ENCODE peak calls at places on chromosomes 12 and 14, in seven cellular contexts. O is GDM1, E is AG09309, K is HFF-Myc, Z is ovary, F is progenitor cell of endocrine pancreas, D is midbrain. U is an unnamed sample.

GRCh38 chr14:49594347-49595089 is 4.2 kb upstream of the LRR1 start:
- DNase-seq in O (peak; percentile 63), E (no peak), K (peak; percentile 59), Z (no peak), F (no peak), D (peak; percentile 31), U (no peak)

GRCh38 chr14:23538785-23539184 is 12.8 kb downstream of the ZFHX2 start:
- DNase-seq in O (no peak), E (no peak), K (no peak), Z (no peak), F (no peak), D (peak; percentile 22), U (peak; percentile 80)

GRCh38 chr12:85489194-85489593 is 209.2 kb downstream of the ALX1 start:
- DNase-seq in O (no peak), E (no peak), K (no peak), Z (no peak), F (no peak), D (no peak), U (peak; percentile 98)

GRCh38 chr12:51222461-51222860 is 4.6 kb upstream of the POU6F1 start:
- DNase-seq in O (no peak), E (no peak), K (no peak), Z (no peak), F (no peak), D (no peak), U (peak; percentile 79)

GRCh38 chr12:132168311-132169031 is 24.2 kb downstream of the NOC4L start:
- DNase-seq in O (no peak), E (no peak), K (no peak), Z (no peak), F (no peak), D (no peak), U (no peak)

GRCh38 chr12:119883234-119883633 is 6.1 kb upstream of the CIT start:
- DNase-seq in O (no peak), E (no peak), K (no peak), Z (no peak), F (no peak), D (no peak), U (no peak)

GRCh38 chr12:60487284-60487683 is 891.5 kb downstream of the SLC16A7 start:
- DNase-seq in O (no peak), E (no peak), K (no peak), Z (no peak), F (no peak), D (no peak), U (no peak)

GRCh38 chr12:127619869-127620769 is 646.9 kb upstream of the TMEM132C start:
- DNase-seq in O (no peak), E (no peak), K (no peak), Z (no peak), F (no peak), D (no peak), U (peak; percentile 67)

GRCh38 chr12:50314629-50315312 is 31.5 kb upstream of the LIMA1 start:
- DNase-seq in O (no peak), E (no peak), K (peak; percentile 48), Z (no peak), F (no peak), D (no peak), U (peak; percentile 53)

GRCh38 chr12:123900898-123901376 is 71.7 kb downstream of the CCDC92 start:
- DNase-seq in O (peak; percentile 41), E (no peak), K (no peak), Z (no peak), F (no peak), D (no peak), U (peak; percentile 25)

GRCh38 chr14:68510951-68511726 is 281.7 kb downstream of the ZFP36L1 start:
- DNase-seq in O (no peak), E (no peak), K (no peak), Z (no peak), F (no peak), D (no peak), U (no peak)

GRCh38 chr12:130703733-130704375 is 12.2 kb downstream of the RIMBP2 start:
- DNase-seq in O (no peak), E (no peak), K (no peak), Z (no peak), F (no peak), D (no peak), U (no peak)

GRCh38 chr12:102350070-102350469 is 130.3 kb downstream of the IGF1 start:
- DNase-seq in O (no peak), E (no peak), K (no peak), Z (no peak), F (no peak), D (no peak), U (peak; percentile 44)

GRCh38 chr12:76025601-76026575 is 5.7 kb downstream of the PHLDA1 start:
- DNase-seq in O (no peak), E (no peak), K (no peak), Z (no peak), F (no peak), D (no peak), U (peak; percentile 56)

GRCh38 chr14:100294213-100294962 is 11.9 kb downstream of the SLC25A29 start:
- DNase-seq in O (no peak), E (no peak), K (no peak), Z (peak; percentile 20), F (no peak), D (no peak), U (no peak)

GRCh38 chr14:64550539-64551333 is 975 bp downstream of the PPP1R36 start:
- DNase-seq in O (no peak), E (no peak), K (no peak), Z (no peak), F (no peak), D (peak; percentile 23), U (peak; percentile 90)

GRCh38 chr14:95134304-95134933 is 22.9 kb downstream of the DICER1 start:
- DNase-seq in O (no peak), E (no peak), K (no peak), Z (no peak), F (no peak), D (no peak), U (no peak)

GRCh38 chr14:74852922-74853530 is 22.9 kb downstream of the PROX2 start:
- DNase-seq in O (no peak), E (no peak), K (peak; percentile 90), Z (no peak), F (no peak), D (no peak), U (no peak)

GRCh38 chr12:52063986-52064649 is 5.7 kb upstream of the ATG101 start:
- DNase-seq in O (no peak), E (no peak), K (no peak), Z (peak; percentile 79), F (no peak), D (no peak), U (no peak)

GRCh38 chr12:11973396-11973795 is 97.3 kb upstream of the BCL2L14 start:
- DNase-seq in O (no peak), E (no peak), K (no peak), Z (no peak), F (no peak), D (no peak), U (no peak)

GRCh38 chr12:100512692-100513091 is 39.0 kb downstream of the NR1H4 start:
- DNase-seq in O (no peak), E (no peak), K (no peak), Z (no peak), F (no peak), D (no peak), U (no peak)

GRCh38 chr12:119011231-119011630 is 29.9 kb downstream of the SRRM4 start:
- DNase-seq in O (no peak), E (no peak), K (no peak), Z (no peak), F (no peak), D (no peak), U (peak; percentile 21)

GRCh38 chr14:92906823-92907222 is 16.1 kb upstream of the CHGA start:
- DNase-seq in O (no peak), E (no peak), K (no peak), Z (no peak), F (no peak), D (no peak), U (peak; percentile 38)

GRCh38 chr14:105317546-105317945 is 3.0 kb downstream of the PACS2 start:
- DNase-seq in O (no peak), E (no peak), K (no peak), Z (no peak), F (no peak), D (peak; percentile 36), U (no peak)

GRCh38 chr14:60217713-60218112 is 31.3 kb upstream of the PPM1A start:
- DNase-seq in O (no peak), E (no peak), K (no peak), Z (no peak), F (no peak), D (peak; percentile 14), U (no peak)

GRCh38 chr12:68358532-68359485 is 26.6 kb upstream of the MDM1 start:
- DNase-seq in O (peak; percentile 24), E (peak; percentile 65), K (peak; percentile 64), Z (peak; percentile 25), F (no peak), D (peak; percentile 37), U (no peak)

GRCh38 chr12:18302809-18303430 is 41.6 kb downstream of the PIK3C2G start:
- DNase-seq in O (no peak), E (no peak), K (no peak), Z (no peak), F (no peak), D (no peak), U (no peak)

GRCh38 chr14:92173668-92174067 is 51.9 kb downstream of the CPSF2 start:
- DNase-seq in O (no peak), E (no peak), K (no peak), Z (no peak), F (no peak), D (no peak), U (no peak)

GRCh38 chr14:71363961-71364360 is 456.7 kb downstream of the PCNX1 start:
- DNase-seq in O (no peak), E (peak; percentile 32), K (no peak), Z (no peak), F (no peak), D (no peak), U (no peak)

GRCh38 chr12:76312314-76312713 is 35.9 kb downstream of the BBS10 start:
- DNase-seq in O (no peak), E (no peak), K (no peak), Z (no peak), F (no peak), D (no peak), U (no peak)

GRCh38 chr14:53848851-53849250 is 107.8 kb downstream of the BMP4 start:
- DNase-seq in O (no peak), E (no peak), K (no peak), Z (no peak), F (no peak), D (no peak), U (no peak)

GRCh38 chr12:42140901-42141300 is 3.8 kb downstream of the GXYLT1 start:
- DNase-seq in O (no peak), E (no peak), K (no peak), Z (no peak), F (no peak), D (no peak), U (no peak)

GRCh38 chr12:4134833-4135597 is 138.5 kb upstream of the CCND2 start:
- DNase-seq in O (no peak), E (no peak), K (no peak), Z (no peak), F (no peak), D (no peak), U (no peak)

GRCh38 chr12:120500577-120500976 is 4.7 kb downstream of the DYNLL1 start:
- DNase-seq in O (no peak), E (no peak), K (no peak), Z (no peak), F (no peak), D (no peak), U (no peak)

GRCh38 chr14:42804146-42804545 is 1197.5 kb downstream of the LRFN5 start:
- DNase-seq in O (no peak), E (no peak), K (no peak), Z (no peak), F (no peak), D (no peak), U (peak; percentile 61)

U was measured in NCI-H69.